ENCODE peak calls at places on chromosomes 13 and 19, in nine cellular contexts. One of them, this sample, is unnamed.

GRCh38 chr13:63938851-63939250 is 2523.2 kb upstream of the PCDH20 start:
- DNase-seq in A549: no peak
- DNase-seq in stimulated activated CD4-positive, alpha-beta T cell treated with anti-CD3 and anti-CD28 coated beads, TNF-alpha, amount 100 ng/mL, for 48 hours: no peak
- DNase-seq in NCI-H2081: no peak
- DNase-seq in AG08396: no peak
- DNase-seq in A172: peak; percentile 18
- DNase-seq in T-helper 2 cell: no peak
- DNase-seq in SHP77: no peak
- DNase-seq in amniotic stem cell: peak; percentile 10
- DNase-seq in this sample: no peak

GRCh38 chr13:23469901-23470525 is 36.5 kb upstream of the SACS start:
- DNase-seq in A549: peak; percentile 6
- DNase-seq in stimulated activated CD4-positive, alpha-beta T cell treated with anti-CD3 and anti-CD28 coated beads, TNF-alpha, amount 100 ng/mL, for 48 hours: no peak
- DNase-seq in NCI-H2081: no peak
- DNase-seq in AG08396: peak; percentile 31
- DNase-seq in A172: peak; percentile 9
- DNase-seq in T-helper 2 cell: no peak
- DNase-seq in SHP77: peak; percentile 36
- DNase-seq in amniotic stem cell: peak; percentile 63
- DNase-seq in this sample: no peak

GRCh38 chr19:28234637-28235036 is 978.3 kb downstream of the UQCRFS1 start:
- DNase-seq in A549: no peak
- DNase-seq in stimulated activated CD4-positive, alpha-beta T cell treated with anti-CD3 and anti-CD28 coated beads, TNF-alpha, amount 100 ng/mL, for 48 hours: no peak
- DNase-seq in NCI-H2081: no peak
- DNase-seq in AG08396: no peak
- DNase-seq in A172: peak; percentile 46
- DNase-seq in T-helper 2 cell: no peak
- DNase-seq in SHP77: no peak
- DNase-seq in amniotic stem cell: no peak
- DNase-seq in this sample: no peak

GRCh38 chr13:29884671-29885424 is 34.4 kb upstream of the UBL3 start:
- DNase-seq in A549: no peak
- DNase-seq in stimulated activated CD4-positive, alpha-beta T cell treated with anti-CD3 and anti-CD28 coated beads, TNF-alpha, amount 100 ng/mL, for 48 hours: no peak
- DNase-seq in NCI-H2081: no peak
- DNase-seq in AG08396: no peak
- DNase-seq in A172: peak; percentile 40
- DNase-seq in T-helper 2 cell: no peak
- DNase-seq in SHP77: no peak
- DNase-seq in amniotic stem cell: no peak
- DNase-seq in this sample: no peak

GRCh38 chr13:113981611-113982295 is 7.9 kb upstream of the C13orf46 start:
- DNase-seq in A549: no peak
- DNase-seq in stimulated activated CD4-positive, alpha-beta T cell treated with anti-CD3 and anti-CD28 coated beads, TNF-alpha, amount 100 ng/mL, for 48 hours: no peak
- DNase-seq in NCI-H2081: no peak
- DNase-seq in AG08396: no peak
- DNase-seq in A172: no peak
- DNase-seq in T-helper 2 cell: no peak
- DNase-seq in SHP77: no peak
- DNase-seq in amniotic stem cell: no peak
- DNase-seq in this sample: no peak

GRCh38 chr13:65679240-65679639 is 1550.9 kb downstream of the PCDH9 start:
- DNase-seq in A549: no peak
- DNase-seq in stimulated activated CD4-positive, alpha-beta T cell treated with anti-CD3 and anti-CD28 coated beads, TNF-alpha, amount 100 ng/mL, for 48 hours: no peak
- DNase-seq in NCI-H2081: no peak
- DNase-seq in AG08396: no peak
- DNase-seq in A172: no peak
- DNase-seq in T-helper 2 cell: no peak
- DNase-seq in SHP77: no peak
- DNase-seq in amniotic stem cell: no peak
- DNase-seq in this sample: no peak

GRCh38 chr19:55131421-55131820 is 14.0 kb upstream of the PPP1R12C start:
- DNase-seq in A549: no peak
- DNase-seq in stimulated activated CD4-positive, alpha-beta T cell treated with anti-CD3 and anti-CD28 coated beads, TNF-alpha, amount 100 ng/mL, for 48 hours: no peak
- DNase-seq in NCI-H2081: no peak
- DNase-seq in AG08396: no peak
- DNase-seq in A172: no peak
- DNase-seq in T-helper 2 cell: no peak
- DNase-seq in SHP77: no peak
- DNase-seq in amniotic stem cell: no peak
- DNase-seq in this sample: no peak

GRCh38 chr13:99356216-99357089 is 49.3 kb upstream of the GPR183 start:
- DNase-seq in A549: no peak
- DNase-seq in stimulated activated CD4-positive, alpha-beta T cell treated with anti-CD3 and anti-CD28 coated beads, TNF-alpha, amount 100 ng/mL, for 48 hours: no peak
- DNase-seq in NCI-H2081: no peak
- DNase-seq in AG08396: peak; percentile 73
- DNase-seq in A172: peak; percentile 78
- DNase-seq in T-helper 2 cell: no peak
- DNase-seq in SHP77: no peak
- DNase-seq in amniotic stem cell: no peak
- DNase-seq in this sample: peak; percentile 95

GRCh38 chr19:52142001-52142595 is 2.4 kb upstream of the ZNF616 start:
- DNase-seq in A549: no peak
- DNase-seq in stimulated activated CD4-positive, alpha-beta T cell treated with anti-CD3 and anti-CD28 coated beads, TNF-alpha, amount 100 ng/mL, for 48 hours: no peak
- DNase-seq in NCI-H2081: no peak
- DNase-seq in AG08396: no peak
- DNase-seq in A172: peak; percentile 30
- DNase-seq in T-helper 2 cell: no peak
- DNase-seq in SHP77: no peak
- DNase-seq in amniotic stem cell: no peak
- DNase-seq in this sample: no peak

GRCh38 chr13:39451301-39451700 is 151.7 kb downstream of the LHFPL6 start:
- DNase-seq in A549: no peak
- DNase-seq in stimulated activated CD4-positive, alpha-beta T cell treated with anti-CD3 and anti-CD28 coated beads, TNF-alpha, amount 100 ng/mL, for 48 hours: no peak
- DNase-seq in NCI-H2081: peak; percentile 12
- DNase-seq in AG08396: no peak
- DNase-seq in A172: no peak
- DNase-seq in T-helper 2 cell: no peak
- DNase-seq in SHP77: no peak
- DNase-seq in amniotic stem cell: no peak
- DNase-seq in this sample: peak; percentile 74

GRCh38 chr13:98279473-98280175 is 102.6 kb upstream of the RNF113B start:
- DNase-seq in A549: no peak
- DNase-seq in stimulated activated CD4-positive, alpha-beta T cell treated with anti-CD3 and anti-CD28 coated beads, TNF-alpha, amount 100 ng/mL, for 48 hours: no peak
- DNase-seq in NCI-H2081: peak; percentile 69
- DNase-seq in AG08396: no peak
- DNase-seq in A172: no peak
- DNase-seq in T-helper 2 cell: no peak
- DNase-seq in SHP77: no peak
- DNase-seq in amniotic stem cell: no peak
- DNase-seq in this sample: peak; percentile 27

GRCh38 chr19:50204811-50205675 is 1.6 kb downstream of the MYH14 start:
- DNase-seq in A549: no peak
- DNase-seq in stimulated activated CD4-positive, alpha-beta T cell treated with anti-CD3 and anti-CD28 coated beads, TNF-alpha, amount 100 ng/mL, for 48 hours: no peak
- DNase-seq in NCI-H2081: peak; percentile 14
- DNase-seq in AG08396: no peak
- DNase-seq in A172: no peak
- DNase-seq in T-helper 2 cell: no peak
- DNase-seq in SHP77: peak; percentile 67
- DNase-seq in amniotic stem cell: no peak
- DNase-seq in this sample: no peak

GRCh38 chr19:21593934-21594844 is 88.8 kb downstream of the ZNF429 start:
- DNase-seq in A549: no peak
- DNase-seq in stimulated activated CD4-positive, alpha-beta T cell treated with anti-CD3 and anti-CD28 coated beads, TNF-alpha, amount 100 ng/mL, for 48 hours: no peak
- DNase-seq in NCI-H2081: no peak
- DNase-seq in AG08396: no peak
- DNase-seq in A172: no peak
- DNase-seq in T-helper 2 cell: no peak
- DNase-seq in SHP77: no peak
- DNase-seq in amniotic stem cell: no peak
- DNase-seq in this sample: peak; percentile 77

GRCh38 chr13:49336655-49337054 is 88.9 kb downstream of the CDADC1 start:
- DNase-seq in A549: no peak
- DNase-seq in stimulated activated CD4-positive, alpha-beta T cell treated with anti-CD3 and anti-CD28 coated beads, TNF-alpha, amount 100 ng/mL, for 48 hours: no peak
- DNase-seq in NCI-H2081: no peak
- DNase-seq in AG08396: no peak
- DNase-seq in A172: no peak
- DNase-seq in T-helper 2 cell: no peak
- DNase-seq in SHP77: no peak
- DNase-seq in amniotic stem cell: no peak
- DNase-seq in this sample: no peak

GRCh38 chr19:54255105-54255775 is 1.8 kb downstream of the LILRB5 start:
- DNase-seq in A549: no peak
- DNase-seq in stimulated activated CD4-positive, alpha-beta T cell treated with anti-CD3 and anti-CD28 coated beads, TNF-alpha, amount 100 ng/mL, for 48 hours: no peak
- DNase-seq in NCI-H2081: no peak
- DNase-seq in AG08396: no peak
- DNase-seq in A172: no peak
- DNase-seq in T-helper 2 cell: no peak
- DNase-seq in SHP77: no peak
- DNase-seq in amniotic stem cell: no peak
- DNase-seq in this sample: no peak

GRCh38 chr19:17107546-17108452 is 32.2 kb downstream of the MYO9B start:
- DNase-seq in A549: peak; percentile 86
- DNase-seq in stimulated activated CD4-positive, alpha-beta T cell treated with anti-CD3 and anti-CD28 coated beads, TNF-alpha, amount 100 ng/mL, for 48 hours: no peak
- DNase-seq in NCI-H2081: peak; percentile 31
- DNase-seq in AG08396: peak; percentile 96
- DNase-seq in A172: peak; percentile 98
- DNase-seq in T-helper 2 cell: no peak
- DNase-seq in SHP77: no peak
- DNase-seq in amniotic stem cell: peak; percentile 97
- DNase-seq in this sample: peak; percentile 92

GRCh38 chr19:49017666-49018351 is 918 bp upstream of the LHB start:
- DNase-seq in A549: no peak
- DNase-seq in stimulated activated CD4-positive, alpha-beta T cell treated with anti-CD3 and anti-CD28 coated beads, TNF-alpha, amount 100 ng/mL, for 48 hours: peak; percentile 30
- DNase-seq in NCI-H2081: peak; percentile 43
- DNase-seq in AG08396: peak; percentile 88
- DNase-seq in A172: no peak
- DNase-seq in T-helper 2 cell: peak; percentile 50
- DNase-seq in SHP77: peak; percentile 33
- DNase-seq in amniotic stem cell: peak; percentile 58
- DNase-seq in this sample: peak; percentile 49